ENCODE peak calls at places on chromosome 22, in four cellular contexts. One of them, this sample, is unnamed.
A peak's percentile ranks its signal among the peaks of the same experiment; 100 is the strongest.

GRCh38 chr22:28730146-28730545 is 11.5 kb downstream of the CHEK2 start:
- DNase-seq in activated CD4-positive, alpha-beta T cell treated with anti-CD3 and anti-CD28 coated beads, Interleukin-2, amount 10 ng/mL, durations not matched to agents 7 days and 5 days: no peak
- DNase-seq in left cardiac atrium: no peak
- DNase-seq in GM19239: no peak
- DNase-seq in this sample: no peak

GRCh38 chr22:23401111-23401909 is 178.8 kb downstream of the IGLL1 start:
- DNase-seq in left cardiac atrium: no peak
- DNase-seq in GM19239: no peak
- DNase-seq in activated CD4-positive, alpha-beta T cell treated with anti-CD3 and anti-CD28 coated beads, Interleukin-2, amount 10 ng/mL, durations not matched to agents 7 days and 5 days: no peak
- DNase-seq in this sample: no peak

GRCh38 chr22:49418341-49418894 is 409.3 kb downstream of the BRD1 start:
- DNase-seq in GM19239: no peak
- DNase-seq in left cardiac atrium: no peak
- DNase-seq in activated CD4-positive, alpha-beta T cell treated with anti-CD3 and anti-CD28 coated beads, Interleukin-2, amount 10 ng/mL, durations not matched to agents 7 days and 5 days: no peak
- DNase-seq in this sample: no peak

GRCh38 chr22:37079668-37080171 is 28.2 kb downstream of the KCTD17 start:
- DNase-seq in activated CD4-positive, alpha-beta T cell treated with anti-CD3 and anti-CD28 coated beads, Interleukin-2, amount 10 ng/mL, durations not matched to agents 7 days and 5 days: peak; percentile 92
- DNase-seq in left cardiac atrium: no peak
- DNase-seq in GM19239: no peak
- DNase-seq in this sample: no peak

GRCh38 chr22:46180370-46181137 is 30.2 kb downstream of the PPARA start:
- DNase-seq in left cardiac atrium: no peak
- DNase-seq in activated CD4-positive, alpha-beta T cell treated with anti-CD3 and anti-CD28 coated beads, Interleukin-2, amount 10 ng/mL, durations not matched to agents 7 days and 5 days: no peak
- DNase-seq in GM19239: no peak
- DNase-seq in this sample: peak; percentile 52

GRCh38 chr22:50191041-50191740 is 5.5 kb downstream of the TRABD start:
- DNase-seq in activated CD4-positive, alpha-beta T cell treated with anti-CD3 and anti-CD28 coated beads, Interleukin-2, amount 10 ng/mL, durations not matched to agents 7 days and 5 days: peak; percentile 84
- DNase-seq in left cardiac atrium: peak; percentile 56
- DNase-seq in GM19239: peak; percentile 66
- DNase-seq in this sample: peak; percentile 87

GRCh38 chr22:45960477-45961386 is 16.2 kb downstream of the WNT7B start:
- DNase-seq in GM19239: no peak
- DNase-seq in activated CD4-positive, alpha-beta T cell treated with anti-CD3 and anti-CD28 coated beads, Interleukin-2, amount 10 ng/mL, durations not matched to agents 7 days and 5 days: no peak
- DNase-seq in left cardiac atrium: no peak
- DNase-seq in this sample: no peak

GRCh38 chr22:27173530-27173929 is 516.1 kb downstream of the MIAT start:
- DNase-seq in GM19239: no peak
- DNase-seq in left cardiac atrium: no peak
- DNase-seq in activated CD4-positive, alpha-beta T cell treated with anti-CD3 and anti-CD28 coated beads, Interleukin-2, amount 10 ng/mL, durations not matched to agents 7 days and 5 days: no peak
- DNase-seq in this sample: no peak

GRCh38 chr22:31683181-31684105 is 21.4 kb upstream of the PISD start:
- DNase-seq in activated CD4-positive, alpha-beta T cell treated with anti-CD3 and anti-CD28 coated beads, Interleukin-2, amount 10 ng/mL, durations not matched to agents 7 days and 5 days: no peak
- DNase-seq in left cardiac atrium: no peak
- DNase-seq in GM19239: no peak
- DNase-seq in this sample: no peak

GRCh38 chr22:42344391-42344861 is 74.0 kb upstream of the TCF20 start:
- DNase-seq in GM19239: no peak
- DNase-seq in left cardiac atrium: peak; percentile 67
- DNase-seq in activated CD4-positive, alpha-beta T cell treated with anti-CD3 and anti-CD28 coated beads, Interleukin-2, amount 10 ng/mL, durations not matched to agents 7 days and 5 days: no peak
- DNase-seq in this sample: peak; percentile 19

GRCh38 chr22:39487826-39488520 is 14.1 kb upstream of the MIEF1 start:
- DNase-seq in GM19239: no peak
- DNase-seq in activated CD4-positive, alpha-beta T cell treated with anti-CD3 and anti-CD28 coated beads, Interleukin-2, amount 10 ng/mL, durations not matched to agents 7 days and 5 days: no peak
- DNase-seq in left cardiac atrium: no peak
- DNase-seq in this sample: no peak

GRCh38 chr22:24494535-24495364 is at the start of gene UPB1:
- DNase-seq in left cardiac atrium: peak; percentile 35
- DNase-seq in activated CD4-positive, alpha-beta T cell treated with anti-CD3 and anti-CD28 coated beads, Interleukin-2, amount 10 ng/mL, durations not matched to agents 7 days and 5 days: no peak
- DNase-seq in GM19239: no peak
- DNase-seq in this sample: no peak

GRCh38 chr22:20423636-20424511 is 13.8 kb downstream of the SCARF2 start:
- DNase-seq in left cardiac atrium: peak; percentile 39
- DNase-seq in GM19239: no peak
- DNase-seq in activated CD4-positive, alpha-beta T cell treated with anti-CD3 and anti-CD28 coated beads, Interleukin-2, amount 10 ng/mL, durations not matched to agents 7 days and 5 days: no peak
- DNase-seq in this sample: no peak

GRCh38 chr22:50216161-50216683 is 15.4 kb downstream of the SELENOO start:
- DNase-seq in GM19239: no peak
- DNase-seq in activated CD4-positive, alpha-beta T cell treated with anti-CD3 and anti-CD28 coated beads, Interleukin-2, amount 10 ng/mL, durations not matched to agents 7 days and 5 days: no peak
- DNase-seq in left cardiac atrium: no peak
- DNase-seq in this sample: no peak

GRCh38 chr22:22032099-22032905 is 49.7 kb upstream of the TOP3B start:
- DNase-seq in activated CD4-positive, alpha-beta T cell treated with anti-CD3 and anti-CD28 coated beads, Interleukin-2, amount 10 ng/mL, durations not matched to agents 7 days and 5 days: no peak
- DNase-seq in left cardiac atrium: no peak
- DNase-seq in GM19239: no peak
- DNase-seq in this sample: no peak

GRCh38 chr22:40578171-40578570 is 58.3 kb downstream of the MRTFA start:
- DNase-seq in activated CD4-positive, alpha-beta T cell treated with anti-CD3 and anti-CD28 coated beads, Interleukin-2, amount 10 ng/mL, durations not matched to agents 7 days and 5 days: peak; percentile 27
- DNase-seq in GM19239: no peak
- DNase-seq in left cardiac atrium: no peak
- DNase-seq in this sample: no peak

GRCh38 chr22:33848251-33848650 is 72.0 kb downstream of the LARGE1 start:
- DNase-seq in GM19239: no peak
- DNase-seq in activated CD4-positive, alpha-beta T cell treated with anti-CD3 and anti-CD28 coated beads, Interleukin-2, amount 10 ng/mL, durations not matched to agents 7 days and 5 days: no peak
- DNase-seq in left cardiac atrium: no peak
- DNase-seq in this sample: no peak

GRCh38 chr22:31244044-31244942 is 32.2 kb downstream of the LIMK2 start:
- DNase-seq in left cardiac atrium: no peak
- DNase-seq in activated CD4-positive, alpha-beta T cell treated with anti-CD3 and anti-CD28 coated beads, Interleukin-2, amount 10 ng/mL, durations not matched to agents 7 days and 5 days: no peak
- DNase-seq in GM19239: no peak
- DNase-seq in this sample: no peak

GRCh38 chr22:20203142-20204099 is 52.6 kb upstream of the CCDC188 start:
- DNase-seq in left cardiac atrium: peak; percentile 43
- DNase-seq in activated CD4-positive, alpha-beta T cell treated with anti-CD3 and anti-CD28 coated beads, Interleukin-2, amount 10 ng/mL, durations not matched to agents 7 days and 5 days: no peak
- DNase-seq in GM19239: no peak
- DNase-seq in this sample: no peak

GRCh38 chr22:41699264-41700104 is at the start of gene MEI1:
- DNase-seq in GM19239: peak; percentile 89
- DNase-seq in activated CD4-positive, alpha-beta T cell treated with anti-CD3 and anti-CD28 coated beads, Interleukin-2, amount 10 ng/mL, durations not matched to agents 7 days and 5 days: peak; percentile 88
- DNase-seq in left cardiac atrium: peak; percentile 92
- DNase-seq in this sample: no peak

GRCh38 chr22:50298266-50298637 is 9.2 kb downstream of the PLXNB2 start:
- DNase-seq in left cardiac atrium: no peak
- DNase-seq in GM19239: no peak
- DNase-seq in activated CD4-positive, alpha-beta T cell treated with anti-CD3 and anti-CD28 coated beads, Interleukin-2, amount 10 ng/mL, durations not matched to agents 7 days and 5 days: no peak
- DNase-seq in this sample: no peak

GRCh38 chr22:44116755-44117684 is 63.7 kb upstream of the PARVG start:
- DNase-seq in GM19239: no peak
- DNase-seq in activated CD4-positive, alpha-beta T cell treated with anti-CD3 and anti-CD28 coated beads, Interleukin-2, amount 10 ng/mL, durations not matched to agents 7 days and 5 days: no peak
- DNase-seq in left cardiac atrium: no peak
- DNase-seq in this sample: peak; percentile 6

GRCh38 chr22:29073618-29074275 is 912 bp downstream of the KREMEN1 start:
- DNase-seq in left cardiac atrium: peak; percentile 63
- DNase-seq in activated CD4-positive, alpha-beta T cell treated with anti-CD3 and anti-CD28 coated beads, Interleukin-2, amount 10 ng/mL, durations not matched to agents 7 days and 5 days: no peak
- DNase-seq in GM19239: no peak
- DNase-seq in this sample: peak; percentile 50

GRCh38 chr22:45757068-45757467 is 85.4 kb downstream of the ATXN10 start:
- DNase-seq in activated CD4-positive, alpha-beta T cell treated with anti-CD3 and anti-CD28 coated beads, Interleukin-2, amount 10 ng/mL, durations not matched to agents 7 days and 5 days: no peak
- DNase-seq in GM19239: no peak
- DNase-seq in left cardiac atrium: peak; percentile 35
- DNase-seq in this sample: no peak

GRCh38 chr22:36613958-36614357 is 85.0 kb upstream of the EIF3D start:
- DNase-seq in left cardiac atrium: no peak
- DNase-seq in activated CD4-positive, alpha-beta T cell treated with anti-CD3 and anti-CD28 coated beads, Interleukin-2, amount 10 ng/mL, durations not matched to agents 7 days and 5 days: no peak
- DNase-seq in GM19239: no peak
- DNase-seq in this sample: no peak

GRCh38 chr22:28332410-28332809 is 347.2 kb downstream of the TTC28 start:
- DNase-seq in GM19239: no peak
- DNase-seq in activated CD4-positive, alpha-beta T cell treated with anti-CD3 and anti-CD28 coated beads, Interleukin-2, amount 10 ng/mL, durations not matched to agents 7 days and 5 days: no peak
- DNase-seq in left cardiac atrium: no peak
- DNase-seq in this sample: no peak

GRCh38 chr22:44658371-44658953 is 43.5 kb upstream of the PRR5 start:
- DNase-seq in left cardiac atrium: peak; percentile 72
- DNase-seq in GM19239: no peak
- DNase-seq in activated CD4-positive, alpha-beta T cell treated with anti-CD3 and anti-CD28 coated beads, Interleukin-2, amount 10 ng/mL, durations not matched to agents 7 days and 5 days: no peak
- DNase-seq in this sample: no peak

This sample was measured in DND-41.